ENCODE peak calls at places on chromosomes 12 and 14, in seven cellular contexts. D is HCT116, U is A549, F is SK-N-SH, Z is HepG2, L is WTC11, O is K562. M is an unnamed sample.

GRCh38 chr12:120536064-120536791 is 2.1 kb downstream of the RNF10 start:
- DNase-seq in L (no peak), U (no peak), D (no peak), F (no peak), O (no peak), Z (peak; percentile 60), M (peak; percentile 39)

GRCh38 chr12:109291531-109292341 is 17.3 kb downstream of the FOXN4 start:
- DNase-seq in L (peak; percentile 79), Z (no peak), O (no peak), U (no peak), D (no peak), F (peak; percentile 95), M (no peak)

GRCh38 chr14:55699131-55700057 is 119.4 kb downstream of the KTN1 start:
- DNase-seq in F (no peak), L (no peak), D (no peak), U (peak; percentile 45), O (no peak), Z (peak; percentile 6), M (peak; percentile 30)

GRCh38 chr12:76316468-76316867 is 31.7 kb downstream of the BBS10 start:
- DNase-seq in U (no peak), D (no peak), Z (no peak), F (no peak), O (no peak), L (no peak), M (no peak)

GRCh38 chr14:54686219-54686870 is 119.4 kb downstream of the SAMD4A start:
- DNase-seq in D (no peak), Z (no peak), L (no peak), U (no peak), O (no peak), F (no peak), M (peak; percentile 96)

GRCh38 chr12:88172844-88173407 is 30.8 kb downstream of the TMTC3 start:
- DNase-seq in D (no peak), F (no peak), L (no peak), O (no peak), U (no peak), Z (no peak), M (peak; percentile 6)

GRCh38 chr12:115895247-115895646 is 382.2 kb downstream of the MED13L start:
- DNase-seq in O (peak; percentile 61), Z (no peak), F (no peak), L (peak; percentile 54), U (peak; percentile 55), D (no peak), M (no peak)

GRCh38 chr14:52399886-52400599 is 85.9 kb downstream of the PTGER2 start:
- DNase-seq in D (peak; percentile 2), L (no peak), F (no peak), U (no peak), Z (no peak), O (no peak), M (no peak)

GRCh38 chr14:81625343-81625742 is 91.7 kb upstream of the SEL1L start:
- DNase-seq in L (no peak), O (no peak), F (peak; percentile 17), Z (peak; percentile 28), D (peak; percentile 15), U (peak; percentile 8), M (no peak)

GRCh38 chr12:55619352-55620138 is 17.1 kb upstream of the OR10P1 start:
- DNase-seq in F (peak; percentile 62), Z (peak; percentile 92), D (peak; percentile 91), O (peak; percentile 66), U (peak; percentile 91), L (no peak), M (peak; percentile 95)

GRCh38 chr14:103362780-103363179 is 22.4 kb upstream of the MARK3 start:
- DNase-seq in U (no peak), O (no peak), Z (no peak), L (no peak), D (peak; percentile 29), F (no peak), M (peak; percentile 19)

GRCh38 chr12:92551853-92552397 is 150.9 kb upstream of the PLEKHG7 start:
- DNase-seq in Z (no peak), F (no peak), L (no peak), D (no peak), U (peak; percentile 26), O (no peak), M (no peak)

GRCh38 chr14:67856806-67857205 is 37.2 kb downstream of the RAD51B start:
- DNase-seq in F (no peak), Z (no peak), L (no peak), O (no peak), D (no peak), U (no peak), M (no peak)

GRCh38 chr14:57275023-57275664 is 6.4 kb downstream of the AP5M1 start:
- DNase-seq in F (no peak), Z (no peak), U (no peak), D (no peak), L (no peak), O (no peak), M (no peak)

GRCh38 chr12:52139579-52140062 is 52.2 kb downstream of the KRT80 start:
- DNase-seq in D (no peak), Z (no peak), L (peak; percentile 77), U (peak; percentile 90), O (peak; percentile 65), F (peak; percentile 84), M (no peak)
- TF ChIP-seq MAX in D (no peak), Z (no peak), L (no peak), U (no peak), O (no peak), F (no peak), M (no peak)

DNA sequence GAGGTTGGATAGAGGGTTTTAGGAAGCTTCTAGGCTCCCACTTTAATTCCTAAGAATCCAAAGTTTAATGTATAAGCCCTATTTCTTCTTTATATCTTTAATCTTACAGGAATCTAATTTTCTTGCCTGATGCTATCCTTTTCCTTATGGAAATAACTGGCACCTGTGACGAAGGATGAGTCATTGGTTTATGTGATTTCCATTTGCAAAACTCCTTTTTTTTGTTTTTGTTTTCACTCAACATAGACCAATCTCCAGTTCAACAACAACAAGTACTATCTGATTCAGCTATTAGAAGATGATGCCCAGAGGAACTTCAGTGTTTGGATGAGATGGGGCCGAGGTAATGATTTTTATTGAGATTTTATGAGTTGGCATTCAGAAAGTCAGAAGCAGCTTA is 6.8 kb downstream of the PARP2 start:
- DNase-seq in L (no peak), F (no peak), D (no peak), Z (no peak), O (no peak), U (no peak), M (peak; percentile 38)
- TF ChIP-seq MAX in L (no peak), F (no peak), D (no peak), Z (no peak), O (no peak), U (no peak), M (no peak)

GRCh38 chr14:74618078-74618952 is 6.3 kb upstream of the LTBP2 start:
- DNase-seq in U (peak; percentile 48), D (peak; percentile 88), Z (peak; percentile 90), L (no peak), F (no peak), O (no peak), M (peak; percentile 83)
- TF ChIP-seq MAX in U (no peak), D (no peak), Z (peak; percentile 37), L (no peak), F (peak; percentile 14), O (no peak), M (no peak)

DNA sequence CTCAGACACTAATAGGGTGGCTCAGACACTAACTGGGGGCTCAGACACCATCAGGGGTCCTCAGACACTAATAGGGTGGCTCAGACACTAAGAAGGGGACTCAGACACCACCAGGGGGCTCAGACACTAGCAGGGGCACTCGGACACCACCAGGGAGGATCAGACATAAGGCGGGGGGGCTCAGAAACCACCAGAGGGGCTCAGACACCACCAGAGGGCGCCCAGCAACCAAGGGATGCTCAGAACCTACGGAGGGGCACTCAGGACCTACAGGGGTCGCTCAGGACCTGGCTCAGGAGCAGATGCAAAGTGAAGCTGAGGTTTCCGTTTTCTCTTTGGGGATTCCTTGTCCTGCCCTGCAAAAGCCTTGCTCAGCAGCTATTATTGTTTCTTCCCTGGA is 448.5 kb downstream of the TMEM121 start:
- DNase-seq in O (peak; percentile 48), F (peak; percentile 72), L (no peak), D (peak; percentile 8), Z (peak; percentile 39), U (no peak), M (no peak)
- TF ChIP-seq MAX in O (no peak), F (no peak), L (no peak), D (no peak), Z (no peak), U (no peak), M (no peak)

DNA sequence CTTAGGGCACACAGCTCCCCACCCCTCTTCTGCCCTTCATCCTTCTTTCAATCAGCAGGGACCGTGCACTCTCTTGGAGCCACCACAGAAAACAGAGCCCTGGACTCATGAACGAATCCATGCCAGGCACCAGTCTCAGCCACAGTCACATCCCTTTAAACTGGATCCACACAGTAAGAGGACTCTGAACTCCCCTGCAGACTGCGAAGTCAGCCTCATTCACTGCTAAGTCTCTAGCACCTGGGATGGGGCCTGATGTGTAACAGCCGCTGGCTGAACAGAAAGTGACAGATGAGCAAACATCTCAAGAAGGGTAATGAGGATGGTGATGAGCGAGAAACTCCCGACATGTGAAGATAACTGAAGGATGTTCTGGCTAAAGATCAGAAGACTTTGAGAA is 45.8 kb upstream of the IQSEC3 start:
- DNase-seq in O (no peak), Z (peak; percentile 95), D (no peak), L (no peak), U (no peak), F (no peak), M (no peak)
- TF ChIP-seq MAX in O (no peak), Z (peak; percentile 70), D (no peak), L (no peak), U (no peak), F (no peak), M (no peak)

GRCh38 chr14:73058923-73059311 is 583 bp downstream of the RBM25 start:
- DNase-seq in D (no peak), O (no peak), U (peak; percentile 47), L (peak; percentile 18), F (peak; percentile 62), Z (peak; percentile 7), M (peak; percentile 52)
- TF ChIP-seq MAX in D (no peak), O (no peak), U (no peak), L (no peak), F (no peak), Z (no peak), M (no peak)

GRCh38 chr12:103021538-103022218 is 64.2 kb downstream of the ASCL1 start:
- DNase-seq in D (no peak), L (no peak), Z (no peak), O (no peak), U (no peak), F (no peak), M (no peak)

GRCh38 chr12:103016381-103016780 is 58.9 kb downstream of the ASCL1 start:
- DNase-seq in L (no peak), D (no peak), F (no peak), Z (no peak), O (no peak), U (no peak), M (no peak)

GRCh38 chr12:103020839-103021238 is 63.4 kb downstream of the ASCL1 start:
- DNase-seq in O (no peak), D (no peak), U (no peak), L (no peak), Z (no peak), F (no peak), M (no peak)
- TF ChIP-seq MAX in O (no peak), D (no peak), U (no peak), L (no peak), Z (no peak), F (no peak), M (no peak)